ENCODE peak calls at places on chromosomes 5 and 9, in four cellular contexts. Z, C, Q and A are unnamed samples.

GRCh38 chr9:130140701-130141100 is 31.5 kb upstream of the NCS1 start:
- DNase-seq in Z (no peak), C (no peak), Q (no peak), A (no peak)

GRCh38 chr9:35793461-35793860 is 2.1 kb downstream of the NPR2 start:
- DNase-seq in Z (no peak), C (no peak), Q (no peak), A (no peak)

GRCh38 chr5:98635631-98636030 is 137.8 kb upstream of the RGMB start:
- DNase-seq in Z (no peak), C (no peak), Q (no peak), A (no peak)

GRCh38 chr9:27600254-27600653 is 27.0 kb upstream of the C9orf72 start:
- DNase-seq in Z (no peak), C (no peak), Q (no peak), A (no peak)

GRCh38 chr9:93124793-93125192 is 9.3 kb downstream of the NINJ1 start:
- DNase-seq in Z (peak; percentile 7), C (no peak), Q (no peak), A (peak; percentile 12)

GRCh38 chr5:82346376-82347212 is 68.4 kb upstream of the RPS23 start:
- DNase-seq in Z (no peak), C (no peak), Q (no peak), A (no peak)

GRCh38 chr5:91499943-91500531 is 116.9 kb upstream of the ARRDC3 start:
- DNase-seq in Z (no peak), C (no peak), Q (no peak), A (no peak)

GRCh38 chr5:131710391-131710790 is 75.4 kb upstream of the RAPGEF6 start:
- DNase-seq in Z (no peak), C (no peak), Q (no peak), A (no peak)

GRCh38 chr9:122228191-122228905 is 409 bp downstream of the LHX6 start:
- DNase-seq in Z (peak; percentile 42), C (no peak), Q (no peak), A (no peak)

GRCh38 chr5:38905516-38905915 is 59.7 kb downstream of the OSMR start:
- DNase-seq in Z (no peak), C (no peak), Q (no peak), A (no peak)